ENCODE peak calls at places on chromosomes 1 and 21, in five cellular contexts. T is H54; L is stimulated activated CD4-positive, alpha-beta T cell treated with anti-CD3 and anti-CD28 coated beads, Interleukin-2, amount 100 ng/mL, for 48 hours; K is left ventricle myocardium inferior; U is cerebellum. C is an unnamed sample.

GRCh38 chr1:26946270-26946669 is 14.0 kb downstream of the KDF1 start:
- DNase-seq in L (no peak), K (no peak), U (no peak), T (no peak), C (no peak)

GRCh38 chr1:168636642-168637111 is 60.3 kb downstream of the XCL1 start:
- DNase-seq in T (no peak), K (no peak), U (peak), L (no peak), C (no peak)

GRCh38 chr1:3363023-3363422 is 91.4 kb upstream of the ARHGEF16 start:
- DNase-seq in T (no peak), K (no peak), U (no peak), L (no peak), C (no peak)

GRCh38 chr1:222794656-222795474 is 20.0 kb upstream of the DISP1 start:
- DNase-seq in K (no peak), T (no peak), L (no peak), U (no peak), C (peak)

GRCh38 chr1:110639724-110640386 is 33.7 kb upstream of the KCNA2 start:
- DNase-seq in T (no peak), U (no peak), K (no peak), L (no peak), C (no peak)

GRCh38 chr1:200029035-200029623 is 1.6 kb downstream of the NR5A2 start:
- DNase-seq in T (peak), U (no peak), K (no peak), L (no peak), C (no peak)

GRCh38 chr1:175499595-175500367 is 243.6 kb downstream of the TNR start:
- DNase-seq in L (no peak), U (no peak), K (no peak), T (peak), C (no peak)

GRCh38 chr1:236338096-236338495 is 56.0 kb upstream of the EDARADD start:
- DNase-seq in K (no peak), U (no peak), L (no peak), T (no peak), C (no peak)

GRCh38 chr21:18803624-18804023 is 400.0 kb upstream of the TMPRSS15 start:
- DNase-seq in T (no peak), K (no peak), U (no peak), L (no peak), C (no peak)

GRCh38 chr1:246214708-246215504 is 292.2 kb downstream of the SMYD3 start:
- DNase-seq in T (peak), K (no peak), L (no peak), U (no peak), C (no peak)

GRCh38 chr1:205961405-205961804 is 18.1 kb upstream of the SLC26A9 start:
- DNase-seq in K (no peak), U (no peak), T (no peak), L (no peak), C (no peak)

GRCh38 chr1:2942410-2942809 is 78.9 kb upstream of the ACTRT2 start:
- DNase-seq in L (no peak), K (no peak), T (no peak), U (no peak), C (peak)

GRCh38 chr1:193905288-193906085 is 719.1 kb upstream of the B3GALT2 start:
- DNase-seq in U (no peak), L (no peak), T (no peak), K (no peak), C (no peak)

GRCh38 chr1:234600418-234601216 is 9.4 kb downstream of the IRF2BP2 start:
- DNase-seq in K (peak), L (no peak), U (peak), T (no peak), C (peak)

GRCh38 chr1:112713466-112714312 is 1.4 kb downstream of the PPM1J start:
- DNase-seq in T (no peak), L (no peak), K (no peak), U (no peak), C (no peak)

GRCh38 chr21:38787461-38788274 is 18.1 kb upstream of the ETS2 start:
- DNase-seq in K (no peak), U (no peak), L (no peak), T (peak), C (no peak)